ENCODE peak calls at places on chromosomes 7 and 10, in six cellular contexts. R is IMR-90, H is neuronal stem cell, Q is H1, V is mesendoderm, U is mesenchymal stem cell. I is an unnamed sample.

GRCh38 chr7:96786261-96786997 is 76.8 kb upstream of the SEM1 start:
- DNase-seq in R (no peak), H (no peak), Q (peak), V (peak), U (no peak), I (peak)

GRCh38 chr10:114306116-114306973 is 67.3 kb downstream of the VWA2 start:
- DNase-seq in R (peak), H (no peak), Q (no peak), V (peak), U (peak), I (no peak)

GRCh38 chr10:33665512-33665911 is 331.0 kb upstream of the NRP1 start:
- DNase-seq in R (peak), H (no peak), Q (no peak), V (no peak), U (no peak), I (no peak)

GRCh38 chr10:64286533-64286932 is 765.3 kb downstream of the REEP3 start:
- DNase-seq in R (no peak), H (no peak), Q (no peak), V (no peak), U (no peak), I (no peak)

GRCh38 chr10:22550732-22551131 is 163.6 kb downstream of the PIP4K2A start:
- DNase-seq in R (peak), H (no peak), Q (peak), V (peak), U (peak), I (peak)

GRCh38 chr10:114304566-114305421 is 65.7 kb downstream of the VWA2 start:
- DNase-seq in R (no peak), H (peak), Q (peak), V (peak), U (no peak), I (peak)

GRCh38 chr10:50624866-50625491 is 1.2 kb upstream of the SGMS1 start:
- DNase-seq in R (peak), H (peak), Q (no peak), V (peak), U (peak), I (peak)

GRCh38 chr10:64209574-64209973 is 688.4 kb downstream of the REEP3 start:
- DNase-seq in R (no peak), H (no peak), Q (no peak), V (no peak), U (no peak), I (no peak)

GRCh38 chr7:148865283-148865682 is 18.8 kb downstream of the EZH2 start:
- DNase-seq in R (no peak), H (no peak), Q (no peak), V (no peak), U (no peak), I (no peak)

DNA sequence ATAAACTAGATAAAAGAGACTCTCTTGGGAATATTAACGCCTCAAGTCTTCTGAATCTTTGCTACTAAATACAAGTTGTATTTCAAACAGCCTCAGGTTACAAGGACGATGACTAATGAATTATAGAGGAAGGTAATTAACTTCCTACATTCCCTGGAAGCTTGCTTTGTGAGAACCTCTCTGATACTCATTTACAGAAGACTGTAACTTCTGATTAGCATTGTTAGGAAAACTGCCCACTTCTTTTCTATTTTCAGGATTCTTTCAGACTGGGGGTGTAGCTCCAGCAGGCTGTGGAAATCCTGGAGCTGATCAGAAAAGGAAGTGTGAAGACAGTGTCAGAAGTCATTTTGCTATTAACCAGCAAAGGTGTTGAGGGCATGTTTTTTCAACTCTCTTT is 316.7 kb upstream of the NPSR1 start:
- DNase-seq in R (no peak), H (no peak), Q (no peak), V (peak), U (no peak), I (no peak)
- H2BK5ac ChIP-seq in R (no peak), H (no peak), Q (no peak), V (no peak), U (no peak), I (no peak)

DNA sequence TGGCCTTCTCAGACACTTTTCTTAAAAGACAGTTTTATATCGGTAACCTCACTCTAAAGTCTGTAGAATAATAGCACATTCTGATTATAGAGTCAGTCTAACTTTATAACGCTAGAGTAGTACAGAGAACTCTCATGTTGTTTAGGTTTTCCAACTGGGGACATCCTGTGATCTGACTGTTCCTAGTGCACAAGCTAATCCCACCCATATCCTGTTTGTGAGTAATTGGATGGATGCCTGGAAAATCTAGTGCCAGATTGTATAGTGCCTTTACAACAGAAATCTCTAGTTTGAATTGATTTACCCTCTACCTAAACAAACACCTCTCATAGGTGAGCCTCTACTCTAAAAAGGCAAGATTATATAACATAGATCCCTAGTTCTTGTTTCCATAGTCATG is 107.4 kb downstream of the ZEB1 start:
- DNase-seq in R (peak), H (no peak), Q (no peak), V (peak), U (peak), I (no peak)
- H2BK15ac ChIP-seq in R (no peak), H (no peak), Q (no peak), V (no peak), U (no peak), I (no peak)

DNA sequence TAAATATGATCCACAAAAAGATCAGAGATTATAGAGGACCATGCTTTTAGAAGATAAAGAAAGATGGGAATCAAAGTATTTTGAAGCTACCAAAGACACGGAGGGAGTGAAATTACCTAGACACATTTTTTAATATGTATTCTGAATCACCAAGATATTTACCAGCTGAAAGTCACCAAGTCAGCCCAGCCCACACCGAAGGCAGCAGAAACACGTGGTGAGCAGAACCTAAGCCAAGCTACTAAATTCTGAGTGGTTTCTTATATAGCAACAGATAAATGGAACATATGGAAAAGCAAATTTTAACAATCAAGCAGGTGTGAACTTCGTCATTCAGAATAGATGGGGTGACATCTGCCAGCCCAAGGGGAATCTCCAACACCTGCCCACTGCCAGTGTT is 134.7 kb upstream of the AKR1E2 start:
- DNase-seq in R (no peak), H (no peak), Q (no peak), V (no peak), U (no peak), I (no peak)
- H2BK5ac ChIP-seq in R (peak), H (no peak), Q (no peak), V (no peak), U (no peak), I (no peak)

GRCh38 chr7:111041577-111041976 is 49.4 kb upstream of the LRRN3 start:
- DNase-seq in R (peak), H (no peak), Q (no peak), V (peak), U (no peak), I (no peak)

GRCh38 chr7:111042842-111043241 is 48.1 kb upstream of the LRRN3 start:
- DNase-seq in R (no peak), H (no peak), Q (no peak), V (no peak), U (no peak), I (no peak)

GRCh38 chr7:111043533-111043932 is 47.4 kb upstream of the LRRN3 start:
- DNase-seq in R (no peak), H (no peak), Q (no peak), V (no peak), U (no peak), I (no peak)

GRCh38 chr7:111047595-111047994 is 43.3 kb upstream of the LRRN3 start:
- DNase-seq in R (no peak), H (no peak), Q (no peak), V (no peak), U (no peak), I (no peak)

DNA sequence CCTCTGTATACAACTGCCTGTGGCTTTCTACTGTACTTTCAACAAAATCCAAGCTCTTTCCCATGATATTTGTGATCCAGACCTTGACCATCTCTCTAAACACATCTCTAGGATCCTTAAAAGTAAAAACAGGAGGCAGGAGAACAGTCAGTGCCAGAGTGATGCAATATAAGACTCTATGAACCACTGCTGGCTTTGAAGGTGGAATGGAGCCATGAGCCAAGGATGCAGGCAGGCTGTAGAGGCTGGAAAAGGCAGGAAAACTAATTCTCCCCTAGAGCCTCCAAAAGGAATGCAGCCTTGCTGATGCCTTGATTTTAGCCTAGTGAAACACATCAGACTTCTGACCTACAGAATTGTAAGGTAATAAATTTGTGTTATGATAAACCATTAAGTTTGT is 45.5 kb upstream of the LRRN3 start:
- DNase-seq in R (peak), H (no peak), Q (no peak), V (peak), U (peak), I (peak)
- H2BK15ac ChIP-seq in R (no peak), H (no peak), Q (no peak), V (no peak), U (no peak), I (no peak)

DNA sequence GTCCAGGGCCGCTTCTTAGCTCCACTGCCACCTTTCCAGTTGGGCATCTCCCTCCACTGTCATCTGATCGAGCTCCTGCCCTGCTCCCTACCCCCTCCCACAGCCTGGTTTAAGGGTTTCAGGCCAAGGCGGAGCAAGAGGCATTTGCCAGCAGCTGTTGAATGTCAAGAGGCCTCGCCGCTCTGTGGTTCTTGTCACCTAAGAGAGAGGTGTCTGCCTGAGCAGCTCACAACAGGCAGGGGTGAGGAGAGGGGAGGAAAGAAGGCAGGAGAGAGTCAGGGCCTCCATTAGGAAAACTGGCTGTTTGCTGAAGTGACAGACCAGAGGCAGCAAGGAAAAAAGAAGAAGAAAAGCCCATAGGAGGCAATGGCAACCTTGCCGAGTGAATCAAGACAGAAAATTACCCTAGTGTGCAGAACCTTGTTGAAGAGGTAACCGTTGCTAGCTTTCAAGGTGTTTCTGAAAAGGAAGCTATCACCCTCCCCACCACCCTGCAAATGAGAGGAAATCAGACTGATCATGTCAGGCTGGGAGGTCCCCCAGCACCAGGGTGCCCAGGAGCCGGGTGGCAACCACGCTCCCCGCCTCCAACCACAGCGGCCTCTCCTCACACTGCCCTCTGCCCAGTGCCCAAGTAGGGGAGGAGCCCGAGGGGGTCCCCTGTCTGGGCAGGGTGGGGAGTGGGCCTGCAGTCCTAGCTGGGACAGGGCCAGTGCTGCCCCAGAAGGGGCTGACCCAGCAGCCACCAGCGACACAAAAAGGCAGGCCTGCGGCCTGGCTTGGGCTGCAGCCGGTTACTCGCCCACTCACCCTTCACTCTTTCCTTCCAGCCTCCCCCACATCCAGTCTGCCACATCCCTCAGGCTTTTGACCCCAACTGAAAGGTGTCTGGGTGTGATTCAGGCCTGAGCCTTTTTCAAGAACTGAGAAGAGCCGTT is 7.1 kb downstream of the GATA3 start:
- DNase-seq in R (no peak), H (peak), Q (no peak), V (peak), U (no peak), I (no peak)
- H2BK5ac ChIP-seq in R (no peak), H (no peak), Q (peak), V (peak), U (no peak), I (no peak)

GRCh38 chr10:133224076-133224475 is 5.9 kb upstream of the UTF1 start:
- DNase-seq in R (no peak), H (no peak), Q (no peak), V (no peak), U (no peak), I (no peak)
- H2BK15ac ChIP-seq in R (no peak), H (no peak), Q (no peak), V (no peak), U (no peak), I (no peak)

I was measured in H9.